ENCODE peak calls at places on chromosomes 2 and 18, in four cellular contexts. W is ovary, Y is ascending aorta, Q is neural progenitor cell. G is an unnamed sample. For H3K36me3, the result is how much of the 10 kb centered on the place peaks cover.

GRCh38 chr2:150485871-150486538 is 1.5 kb downstream of the RND3 start:
- DNase-seq in W (peak), Y (peak), Q (peak), G (peak)

GRCh38 chr2:20661028-20661980 is 5.6 kb upstream of the GDF7 start:
- DNase-seq in Q (peak), W (peak), Y (peak), G (peak)

GRCh38 chr2:25707927-25708326 is 34.5 kb upstream of the DTNB start:
- DNase-seq in Q (no peak), Y (no peak), W (no peak), G (peak)

GRCh38 chr2:198080872-198081271 is 276.5 kb downstream of the PLCL1 start:
- DNase-seq in Q (no peak), W (no peak), Y (no peak), G (no peak)

GRCh38 chr18:50917021-50917420 is 38.1 kb downstream of the ME2 start:
- DNase-seq in Q (no peak), W (no peak), Y (no peak), G (no peak)

GRCh38 chr2:241561811-241562210 is 3.3 kb downstream of the BOK start:
- DNase-seq in W (peak), Q (no peak), Y (peak), G (peak)

GRCh38 chr2:96802281-96802595 is 13.8 kb upstream of the CNNM3 start:
- DNase-seq in Q (no peak), Y (no peak), W (no peak), G (peak)

GRCh38 chr2:105691942-105692341 is 52.8 kb upstream of the NCK2 start:
- DNase-seq in Y (no peak), W (no peak), Q (no peak), G (no peak)

GRCh38 chr2:195610708-195611107 is 46.3 kb upstream of the SLC39A10 start:
- DNase-seq in Y (no peak), Q (no peak), W (no peak), G (no peak)

GRCh38 chr2:177171418-177171865 is 41.2 kb upstream of the HNRNPA3 start:
- DNase-seq in Y (no peak), Q (no peak), W (no peak), G (no peak)

GRCh38 chr18:26309283-26309682 is 83.0 kb downstream of the TAF4B start:
- DNase-seq in Q (no peak), W (no peak), Y (no peak), G (no peak)

GRCh38 chr2:60530660-60531276 is 22.7 kb downstream of the BCL11A start:
- DNase-seq in W (no peak), Q (no peak), Y (no peak), G (peak)

GRCh38 chr2:33275689-33276444 is 200.6 kb upstream of the RASGRP3 start:
- DNase-seq in W (peak), Y (peak), Q (no peak), G (no peak)

GRCh38 chr2:109636290-109636675 is 22.1 kb downstream of the SOWAHC start:
- DNase-seq in W (no peak), Y (no peak), Q (no peak), G (no peak)

GRCh38 chr2:60884795-60885194 is 3.4 kb downstream of the REL start:
- DNase-seq in Q (no peak), W (no peak), Y (no peak), G (no peak)

GRCh38 chr2:128502638-128503246 is 184.1 kb upstream of the HS6ST1 start:
- DNase-seq in Y (peak), W (no peak), Q (no peak), G (peak)

GRCh38 chr2:71777946-71778345 is 324.6 kb downstream of the DYSF start:
- DNase-seq in Q (no peak), Y (peak), W (no peak), G (no peak)

GRCh38 chr2:188158337-188159100 is 133.2 kb upstream of the GULP1 start:
- DNase-seq in Y (no peak), Q (no peak), W (no peak), G (no peak)

GRCh38 chr2:173076557-173077345 is 1.1 kb downstream of the MAP3K20 start:
- DNase-seq in Y (peak), Q (peak), W (peak), G (peak)

GRCh38 chr2:96977631-96978195 is 8.7 kb downstream of the FAM178B start:
- DNase-seq in Y (no peak), Q (peak), W (no peak), G (no peak)

GRCh38 chr2:47357475-47357874 is 45.5 kb upstream of the MSH2 start:
- DNase-seq in W (no peak), Y (peak), Q (no peak), G (no peak)

GRCh38 chr18:44973282-44973681 is 292.6 kb downstream of the SETBP1 start:
- DNase-seq in W (no peak), Q (peak), Y (no peak), G (no peak)

GRCh38 chr2:120440521-120441350 is 94.8 kb downstream of the INHBB start:
- DNase-seq in Q (no peak), Y (no peak), W (no peak), G (peak)

GRCh38 chr18:78612801-78613200 is 366.8 kb upstream of the SALL3 start:
- DNase-seq in W (no peak), Q (no peak), Y (no peak), G (no peak)

GRCh38 chr2:143758629-143759330 is 629.6 kb downstream of the ARHGAP15 start:
- DNase-seq in Q (no peak), Y (no peak), W (no peak), G (no peak)

DNA sequence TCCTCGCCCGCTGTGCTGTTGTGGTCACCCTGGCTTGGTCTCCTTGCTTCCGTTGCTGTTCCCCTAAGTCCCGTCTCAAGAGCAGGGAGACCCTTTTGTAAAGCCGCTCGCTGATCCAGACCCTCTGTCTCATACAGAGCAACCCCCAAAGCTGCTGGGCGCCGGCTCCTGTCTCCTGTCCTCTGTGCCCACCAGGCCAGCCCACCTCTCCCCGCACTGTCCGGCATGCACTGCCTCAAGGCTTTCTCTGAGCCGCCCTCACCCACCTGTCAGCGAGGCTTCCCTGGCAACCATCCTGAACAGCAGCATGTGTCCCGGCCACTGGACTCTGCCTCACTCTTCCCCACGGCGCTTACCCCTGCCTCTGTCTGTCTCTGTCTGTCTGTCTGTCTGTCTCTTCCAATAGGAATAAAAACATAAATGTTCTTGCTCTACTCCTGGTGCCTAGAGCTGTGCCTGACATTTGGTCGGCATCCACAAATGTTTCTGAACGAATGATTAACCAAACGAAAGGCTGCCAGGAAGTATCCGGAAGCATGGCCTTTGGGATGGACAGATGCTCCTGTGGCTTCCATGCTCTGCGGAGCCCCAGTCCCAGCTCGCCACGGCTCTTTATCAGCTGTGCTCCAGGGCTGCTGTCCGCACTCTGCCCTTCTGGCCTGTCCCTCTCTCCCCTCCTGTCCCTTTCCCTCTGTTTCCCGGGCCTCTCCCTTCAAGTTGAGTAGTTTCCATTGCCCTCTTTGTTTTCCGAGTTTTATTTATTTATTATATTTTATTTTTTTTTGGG is 7.8 kb downstream of the COLEC11 start:
- DNase-seq in W (no peak), Q (no peak), Y (no peak), G (no peak)
- H3K36me3 ChIP-seq in W (under half), Q (under half), Y (under half), G (under half)

DNA sequence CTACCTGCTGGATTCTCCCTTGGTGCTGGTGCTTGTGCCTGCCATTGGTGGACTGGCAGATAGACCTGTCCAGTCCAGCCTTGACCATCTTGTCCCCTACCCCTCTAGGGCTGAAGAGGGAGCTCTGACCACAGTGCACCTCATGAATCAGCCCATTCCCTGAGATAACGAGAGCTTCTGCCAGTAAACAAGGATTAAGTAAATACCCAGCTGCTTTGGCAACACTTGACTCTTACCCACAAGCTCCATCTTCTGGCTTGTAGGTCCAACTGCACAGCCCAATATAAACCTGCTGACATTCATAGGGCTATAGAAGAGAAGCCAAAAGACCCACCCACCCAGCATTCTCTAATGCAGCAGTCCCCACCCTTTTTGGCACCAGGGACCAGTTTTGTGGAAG is 186.4 kb downstream of the PIK3C3 start:
- DNase-seq in Y (no peak), W (no peak), Q (no peak), G (no peak)
- TF ChIP-seq CTCF in Y (no peak), W (no peak), Q (peak), G (no peak)

GRCh38 chr2:86275962-86276361 is 61.5 kb downstream of the REEP1 start:
- DNase-seq in W (no peak), Q (no peak), Y (no peak), G (no peak)

GRCh38 chr2:86271248-86271647 is 66.2 kb downstream of the REEP1 start:
- DNase-seq in Q (no peak), Y (no peak), W (no peak), G (no peak)

GRCh38 chr2:86274918-86275275 is 62.5 kb downstream of the REEP1 start:
- DNase-seq in W (no peak), Q (no peak), Y (no peak), G (no peak)

GRCh38 chr2:86275384-86275799 is 62.0 kb downstream of the REEP1 start:
- DNase-seq in Y (no peak), W (no peak), Q (no peak), G (no peak)

GRCh38 chr2:86274265-86274917 is 63.0 kb downstream of the REEP1 start:
- DNase-seq in Q (no peak), Y (no peak), W (no peak), G (no peak)
- H3K27ac ChIP-seq in Q (no peak), Y (peak), W (no peak), G (no peak)

GRCh38 chr2:234955971-234956509 is 4.2 kb downstream of the SH3BP4 start:
- DNase-seq in Y (no peak), W (no peak), Q (no peak), G (no peak)
- H3K36me3 ChIP-seq in Y (under half), W (under half), Q (under half), G (under half)

GRCh38 chr2:232632904-232633412 is 446 bp upstream of the EFHD1 start:
- DNase-seq in Y (peak), Q (peak), W (peak), G (no peak)
- TF ChIP-seq CTCF in Y (no peak), Q (peak), W (peak), G (no peak)

GRCh38 chr18:69736731-69737130 is 210.9 kb downstream of the CD226 start:
- DNase-seq in Y (no peak), Q (no peak), W (no peak), G (no peak)
- H3K27ac ChIP-seq in Y (no peak), Q (no peak), W (no peak), G (no peak)

GRCh38 chr2:238170386-238171071 is 11.8 kb downstream of the ERFE start:
- DNase-seq in Y (no peak), W (no peak), Q (no peak), G (peak)
- H3K36me3 ChIP-seq in Y (under half), W (under half), Q (under half), G (half or more)

G was measured in upper lobe of right lung.